ENCODE peak calls at places on chromosome 4, in five cellular contexts. X, D, E, Y and Q are unnamed samples.

GRCh38 chr4:8832130-8832930 is 39.3 kb downstream of the HMX1 start:
- DNase-seq in X (no peak), D (no peak), E (no peak), Y (peak; percentile 46), Q (peak; percentile 22)

GRCh38 chr4:4866833-4867744 is 7.6 kb downstream of the MSX1 start:
- DNase-seq in X (no peak), D (peak; percentile 46), E (no peak), Y (peak; percentile 90), Q (no peak)

GRCh38 chr4:185039508-185040273 is 21.4 kb downstream of the HELT start:
- DNase-seq in X (peak; percentile 2), D (peak; percentile 59), E (peak; percentile 69), Y (peak; percentile 57), Q (peak; percentile 40)

GRCh38 chr4:66062044-66062443 is 391.8 kb upstream of the EPHA5 start:
- DNase-seq in X (no peak), D (no peak), E (peak; percentile 57), Y (no peak), Q (peak; percentile 36)

GRCh38 chr4:139208404-139208945 is 31.5 kb upstream of the ELF2 start:
- DNase-seq in X (no peak), D (peak; percentile 44), E (peak; percentile 35), Y (no peak), Q (no peak)

GRCh38 chr4:54746228-54746627 is 88.5 kb downstream of the KIT start:
- DNase-seq in X (no peak), D (no peak), E (no peak), Y (no peak), Q (peak; percentile 78)

GRCh38 chr4:10456270-10457254 is 664 bp downstream of the ZNF518B start:
- DNase-seq in X (peak; percentile 59), D (peak; percentile 59), E (peak; percentile 64), Y (peak; percentile 31), Q (peak; percentile 27)

GRCh38 chr4:6878451-6879059 is 31.1 kb upstream of the TBC1D14 start:
- DNase-seq in X (no peak), D (no peak), E (no peak), Y (no peak), Q (no peak)

GRCh38 chr4:7813674-7814073 is 126.0 kb downstream of the AFAP1 start:
- DNase-seq in X (no peak), D (no peak), E (peak; percentile 59), Y (no peak), Q (peak; percentile 90)

GRCh38 chr4:96521046-96521536 is 681.2 kb downstream of the PDHA2 start:
- DNase-seq in X (no peak), D (no peak), E (no peak), Y (no peak), Q (no peak)

GRCh38 chr4:138217567-138217966 is 24.6 kb downstream of the SLC7A11 start:
- DNase-seq in X (no peak), D (no peak), E (no peak), Y (no peak), Q (no peak)

GRCh38 chr4:187380181-187380581 is 615.4 kb upstream of the ZFP42 start:
- DNase-seq in X (no peak), D (no peak), E (peak; percentile 24), Y (peak; percentile 18), Q (no peak)

GRCh38 chr4:129344058-129344457 is 248.1 kb downstream of the C4orf33 start:
- DNase-seq in X (no peak), D (peak; percentile 5), E (peak; percentile 63), Y (peak; percentile 32), Q (peak; percentile 41)

GRCh38 chr4:75629239-75629638 is 1.1 kb downstream of the CDKL2 start:
- DNase-seq in X (no peak), D (no peak), E (no peak), Y (no peak), Q (no peak)

GRCh38 chr4:4712800-4713528 is 146.5 kb upstream of the MSX1 start:
- DNase-seq in X (no peak), D (no peak), E (no peak), Y (no peak), Q (peak; percentile 43)

GRCh38 chr4:19983072-19983471 is 268.6 kb upstream of the SLIT2 start:
- DNase-seq in X (no peak), D (no peak), E (peak; percentile 93), Y (no peak), Q (peak; percentile 79)

GRCh38 chr4:85790582-85790981 is 315.6 kb downstream of the ARHGAP24 start:
- DNase-seq in X (no peak), D (no peak), E (no peak), Y (no peak), Q (no peak)

GRCh38 chr4:84994280-84994679 is 27.8 kb upstream of the WDFY3 start:
- DNase-seq in X (no peak), D (peak; percentile 10), E (no peak), Y (no peak), Q (peak; percentile 52)